ENCODE peak calls at places on chromosomes 16 and 17, in eight cellular contexts. W is ovary, R is GM12878, B is stomach, N is body of pancreas, V is HCT116, E is A549, D is adrenal gland. G is an unnamed sample.

GRCh38 chr16:13898233-13898632 is 21.7 kb upstream of the ERCC4 start:
- DNase-seq in V (no peak), N (no peak), R (no peak), E (no peak), B (no peak), W (no peak), D (no peak), G (no peak)

GRCh38 chr17:65558311-65558682 is 3.2 kb downstream of the AXIN2 start:
- DNase-seq in B (no peak), V (no peak), E (no peak), D (no peak), N (no peak), R (no peak), W (no peak), G (no peak)

GRCh38 chr17:31537558-31537957 is 146.1 kb downstream of the RAB11FIP4 start:
- DNase-seq in D (peak; percentile 62), B (peak; percentile 80), W (peak; percentile 62), V (no peak), R (no peak), E (no peak), N (peak; percentile 79), G (no peak)

GRCh38 chr16:27720731-27721547 is 171.0 kb downstream of the KATNIP start:
- DNase-seq in V (no peak), E (no peak), W (peak; percentile 15), R (no peak), N (no peak), B (no peak), D (no peak), G (no peak)

GRCh38 chr16:19389246-19389645 is 28.4 kb upstream of the TMC5 start:
- DNase-seq in R (peak; percentile 8), W (no peak), N (peak; percentile 70), B (peak; percentile 83), D (peak; percentile 46), V (no peak), E (peak; percentile 68), G (no peak)

GRCh38 chr17:77875051-77875780 is 83.3 kb upstream of the TNRC6C start:
- DNase-seq in E (no peak), V (no peak), N (no peak), W (no peak), D (no peak), B (no peak), R (no peak), G (no peak)

GRCh38 chr17:17151055-17151454 is 55.1 kb downstream of the PLD6 start:
- DNase-seq in W (no peak), R (no peak), D (no peak), N (no peak), E (peak; percentile 52), B (no peak), V (no peak), G (no peak)

GRCh38 chr17:44222112-44222869 is 2.8 kb upstream of the UBTF start:
- DNase-seq in R (no peak), E (peak; percentile 86), W (peak; percentile 76), N (peak; percentile 75), D (peak; percentile 87), B (peak; percentile 76), V (peak; percentile 70), G (no peak)

GRCh38 chr16:180921-181667 is 835 bp downstream of the HBQ1 start:
- DNase-seq in R (peak; percentile 7), W (peak; percentile 66), D (peak; percentile 70), N (peak; percentile 65), V (peak; percentile 12), E (peak; percentile 88), B (peak; percentile 84), G (no peak)

GRCh38 chr16:8776193-8776592 is 21.2 kb downstream of the TMEM186 start:
- DNase-seq in V (no peak), B (no peak), E (no peak), R (no peak), W (no peak), D (no peak), N (no peak), G (no peak)

GRCh38 chr17:1031711-1032110 is 34.8 kb downstream of the TIMM22 start:
- DNase-seq in W (peak; percentile 79), D (peak; percentile 71), V (no peak), E (no peak), N (no peak), B (no peak), R (no peak), G (no peak)
- H3K4me3 ChIP-seq in W (peak overlapping the region; percentile 27), D (peak overlapping the region; percentile 48), V (no peak overlapping the region), E (no peak overlapping the region), N (no peak overlapping the region), B (peak overlapping the region; percentile 42), R (no peak overlapping the region), G (peak overlapping the region; percentile 14)

DNA sequence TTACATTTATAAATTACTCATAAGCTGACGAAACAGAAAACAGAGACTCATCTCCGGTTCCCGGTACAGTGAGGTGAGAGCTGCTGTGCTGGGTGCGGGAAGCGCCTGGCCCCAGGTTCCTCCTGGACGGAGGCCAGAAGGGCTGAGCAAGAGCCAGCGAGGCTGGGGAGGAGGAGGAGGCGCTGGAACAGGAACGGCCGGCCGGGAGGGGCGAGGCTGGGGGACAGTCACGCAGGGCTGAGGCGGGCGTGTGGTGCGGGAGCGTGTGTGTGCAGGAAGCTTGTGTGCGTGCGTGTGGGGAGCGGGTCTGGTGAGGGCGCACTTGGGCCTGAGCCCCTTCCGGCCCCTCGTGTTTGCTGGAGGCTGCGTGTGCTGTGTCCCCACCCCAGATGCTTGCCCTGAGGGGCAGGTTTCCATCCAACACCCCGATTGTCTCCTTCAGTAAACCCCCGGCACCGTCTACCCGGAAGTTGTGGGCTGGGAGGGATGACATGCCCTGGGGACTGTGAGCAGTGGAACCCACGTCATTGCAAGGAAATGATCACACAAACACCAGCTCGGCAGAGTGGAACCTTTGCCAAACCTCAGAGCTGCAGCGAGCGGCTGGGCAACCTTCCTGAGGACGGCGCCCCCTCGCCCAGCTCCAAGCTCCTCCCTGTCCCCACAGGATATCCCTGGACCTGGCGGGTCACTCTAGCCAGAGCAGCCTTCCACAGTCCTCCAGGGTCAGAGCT is 19.4 kb downstream of the CD7 start:
- DNase-seq in N (peak; percentile 90), W (peak; percentile 81), D (peak; percentile 89), E (peak; percentile 92), R (peak; percentile 80), B (peak; percentile 92), V (no peak), G (peak; percentile 89)
- H3K4me1 ChIP-seq in N (peaks cover 63% of the 10 kb centered on the region), W (peaks cover 10% of the 10 kb centered on the region), D (peaks cover 37% of the 10 kb centered on the region), E (peaks cover 70% of the 10 kb centered on the region), R (peaks cover 38% of the 10 kb centered on the region), B (peaks cover 75% of the 10 kb centered on the region), V (peaks cover 35% of the 10 kb centered on the region), G (peaks cover 95% of the 10 kb centered on the region)

DNA sequence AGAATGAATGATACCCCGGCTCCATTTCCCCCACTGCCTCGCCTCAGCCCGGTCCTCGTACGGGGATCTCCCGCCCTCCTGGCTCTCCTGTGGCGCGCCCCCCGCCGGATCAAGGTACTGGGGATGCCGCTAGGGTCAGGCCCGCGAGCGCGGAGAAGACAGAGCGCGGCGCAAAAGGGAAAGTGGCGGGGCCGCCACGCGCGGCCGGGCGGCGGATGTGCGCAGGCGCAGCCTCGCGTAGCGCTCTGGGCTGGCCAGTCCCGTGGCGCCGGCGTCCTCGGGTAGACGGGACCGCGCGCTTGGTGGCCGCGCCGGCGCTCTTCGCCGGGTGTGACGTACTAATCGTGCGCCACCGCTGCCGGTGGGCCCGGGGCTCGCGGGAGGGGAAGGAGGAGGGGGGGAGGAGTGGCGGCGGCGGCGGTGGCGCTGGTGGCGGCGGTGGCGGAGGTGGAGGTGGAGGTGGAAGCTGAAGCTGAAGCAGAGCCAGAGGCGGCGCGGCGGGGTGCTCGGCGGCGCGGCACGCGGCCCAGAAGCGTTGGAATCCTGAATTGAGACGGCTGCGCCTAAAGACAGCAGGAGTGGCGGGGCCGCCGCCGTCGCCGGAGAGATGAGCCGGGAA is at the start of gene SENP3:
- DNase-seq in V (peak; percentile 73), N (peak; percentile 92), W (peak; percentile 89), B (peak; percentile 92), E (peak; percentile 94), D (peak; percentile 91), R (no peak), G (no peak)
- TF ChIP-seq POLR2A in V (no peak), N (peak; percentile 62), W (peak; percentile 62), B (no peak), E (peak; percentile 79), D (no peak), R (peak; percentile 86), G (no peak)

GRCh38 chr17:74843352-74843627 is 16.4 kb downstream of the GRIN2C start:
- DNase-seq in N (no peak), B (no peak), D (no peak), W (no peak), R (no peak), E (no peak), V (no peak), G (no peak)

GRCh38 chr17:74840989-74841666 is 18.6 kb downstream of the GRIN2C start:
- DNase-seq in V (no peak), N (no peak), D (peak; percentile 69), W (peak; percentile 55), R (no peak), E (no peak), B (no peak), G (no peak)

GRCh38 chr17:74840500-74840899 is 19.2 kb downstream of the GRIN2C start:
- DNase-seq in W (no peak), V (no peak), R (no peak), B (no peak), N (no peak), D (no peak), E (no peak), G (no peak)

GRCh38 chr17:74842599-74843351 is 16.9 kb downstream of the GRIN2C start:
- DNase-seq in B (peak; percentile 75), W (peak; percentile 78), N (peak; percentile 81), R (no peak), D (peak; percentile 75), V (peak; percentile 56), E (peak; percentile 82), G (no peak)

DNA sequence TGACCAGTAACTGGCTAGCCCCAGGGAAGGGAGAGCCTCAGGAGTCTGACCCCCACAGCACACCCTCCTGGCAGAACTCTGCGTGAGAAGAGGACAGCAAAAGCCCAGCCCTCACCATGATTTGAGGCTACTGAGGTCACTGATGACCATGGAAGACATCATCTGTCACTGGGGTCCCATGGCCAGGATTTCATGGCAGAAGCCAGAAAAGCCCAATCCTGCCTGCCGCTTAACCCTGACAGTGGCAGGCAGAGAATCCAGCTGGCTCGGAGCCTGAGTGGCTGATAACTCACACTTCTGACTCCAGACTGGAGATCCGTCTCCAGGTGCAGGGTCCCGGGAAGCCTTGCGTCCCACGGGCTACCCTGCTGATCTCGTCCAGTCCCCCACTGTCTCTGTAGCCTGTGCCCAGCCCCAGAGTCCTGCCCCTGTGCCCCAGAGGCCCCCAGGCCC is 17.5 kb downstream of the GRIN2C start:
- DNase-seq in N (no peak), D (peak; percentile 66), E (no peak), W (no peak), R (no peak), V (no peak), B (no peak), G (no peak)
- H3K4me3 ChIP-seq in N (no peak overlapping the region), D (peak overlapping the region; percentile 55), E (peak overlapping the region; percentile 50), W (peak overlapping the region; percentile 29), R (no peak overlapping the region), V (peak overlapping the region; percentile 59), B (peak overlapping the region; percentile 39), G (peak overlapping the region; percentile 38)

DNA sequence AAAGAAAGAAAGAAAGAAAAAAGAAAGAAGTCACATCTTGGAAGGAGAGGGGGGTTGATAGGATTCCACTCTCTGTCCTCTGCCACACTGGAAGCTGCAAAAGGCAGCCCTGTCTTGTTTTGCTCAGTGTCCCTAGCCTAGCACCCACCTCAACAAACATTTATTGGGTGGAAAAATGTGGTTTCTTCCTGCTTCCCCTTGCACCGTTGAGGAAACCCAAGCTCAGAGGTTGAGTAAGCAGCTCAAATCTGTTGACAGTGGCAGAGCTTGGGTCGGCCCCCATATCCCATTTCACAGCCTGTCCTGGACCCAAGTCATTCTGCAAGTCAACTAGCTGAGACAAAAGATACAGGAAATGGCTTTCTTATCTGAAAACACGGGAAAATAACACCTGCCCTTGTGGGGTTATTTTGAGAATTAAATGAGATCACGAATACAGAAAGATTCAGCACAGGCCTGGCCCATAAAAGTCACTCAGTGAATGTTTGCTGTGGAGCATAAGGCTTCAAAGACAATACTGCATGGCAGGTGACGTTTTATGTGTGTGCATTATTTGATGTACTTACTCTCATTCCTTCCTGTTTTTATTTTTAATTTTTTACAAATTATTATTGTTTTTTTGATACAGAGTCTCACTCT is 63.6 kb downstream of the SCNN1B start:
- DNase-seq in B (no peak), R (peak; percentile 25), D (peak; percentile 23), W (no peak), N (peak; percentile 63), E (peak; percentile 40), V (no peak), G (no peak)
- H3K4me1 ChIP-seq in B (peaks cover 13% of the 10 kb centered on the region), R (peaks cover 5% of the 10 kb centered on the region), D (no peaks in the 10 kb centered on the region), W (no peaks in the 10 kb centered on the region), N (peaks cover 37% of the 10 kb centered on the region), E (peaks cover 18% of the 10 kb centered on the region), V (peaks cover 6% of the 10 kb centered on the region), G (peaks cover 9% of the 10 kb centered on the region)

G was measured in esophagus squamous epithelium.